ENCODE peak calls at places on chromosomes 7 and 10, in four cellular contexts. R is IMR-90, W is H1, M is H9. C is an unnamed sample.

GRCh38 chr10:101050206-101051069 is 11.4 kb upstream of the KAZALD1 start:
- DNase-seq in W (peak), M (peak), R (no peak), C (peak)

GRCh38 chr7:137169282-137169698 is 174.2 kb downstream of the PTN start:
- DNase-seq in R (peak), W (peak), M (peak), C (peak)

GRCh38 chr10:6211341-6212265 is 8.9 kb downstream of the PFKFB3 start:
- DNase-seq in W (peak), R (peak), M (peak), C (peak)

GRCh38 chr10:113890769-113891168 is 36.3 kb downstream of the NHLRC2 start:
- DNase-seq in W (no peak), M (no peak), R (no peak), C (peak)

GRCh38 chr7:26856481-26856880 is 7.9 kb downstream of the SKAP2 start:
- DNase-seq in M (no peak), R (peak), W (no peak), C (peak)

GRCh38 chr7:123662755-123663154 is 7.1 kb downstream of the LMOD2 start:
- DNase-seq in R (no peak), W (no peak), M (no peak), C (no peak)

GRCh38 chr7:107045195-107045960 is 873 bp downstream of the PRKAR2B start:
- DNase-seq in M (no peak), R (peak), W (no peak), C (peak)

GRCh38 chr10:110455440-110455839 is 42.3 kb upstream of the DUSP5 start:
- DNase-seq in M (no peak), R (no peak), W (no peak), C (no peak)

GRCh38 chr7:141043621-141044020 is 28.9 kb upstream of the MRPS33 start:
- DNase-seq in M (no peak), W (no peak), R (no peak), C (peak)

GRCh38 chr10:86363184-86363832 is 3.3 kb downstream of the GRID1 start:
- DNase-seq in W (peak), R (no peak), M (peak), C (peak)

GRCh38 chr10:97134202-97134601 is 51.6 kb downstream of the SLIT1 start:
- DNase-seq in R (no peak), W (no peak), M (no peak), C (peak)

GRCh38 chr7:134480730-134481129 is 21.8 kb upstream of the AKR1B1 start:
- DNase-seq in R (peak), M (peak), W (no peak), C (peak)

GRCh38 chr7:73992104-73992562 is 35.8 kb upstream of the ELN start:
- DNase-seq in W (no peak), R (peak), M (no peak), C (no peak)

GRCh38 chr7:94654764-94655561 is 970 bp downstream of the SGCE start:
- DNase-seq in M (peak), W (peak), R (peak), C (peak)

GRCh38 chr10:69721690-69722310 is 79.9 kb upstream of the COL13A1 start:
- DNase-seq in M (no peak), W (no peak), R (peak), C (peak)

GRCh38 chr7:140219672-140220520 is 43.1 kb upstream of the KDM7A start:
- DNase-seq in W (no peak), M (no peak), R (no peak), C (no peak)

GRCh38 chr10:110432814-110433565 is 64.7 kb upstream of the DUSP5 start:
- DNase-seq in W (no peak), M (no peak), R (no peak), C (no peak)

GRCh38 chr7:100516135-100516812 is 22.7 kb upstream of the AGFG2 start:
- DNase-seq in M (no peak), W (no peak), R (peak), C (peak)

GRCh38 chr7:39386718-39387117 is 179.5 kb upstream of the YAE1 start:
- DNase-seq in M (peak), R (no peak), W (no peak), C (peak)

GRCh38 chr10:44379907-44380306 is 5.0 kb downstream of the CXCL12 start:
- DNase-seq in W (no peak), M (no peak), R (no peak), C (no peak)

GRCh38 chr7:24668922-24669635 is 88.2 kb downstream of the GSDME start:
- DNase-seq in W (no peak), R (peak), M (no peak), C (no peak)

GRCh38 chr10:85832988-85833387 is 533.6 kb downstream of the GRID1 start:
- DNase-seq in M (no peak), R (no peak), W (no peak), C (no peak)

GRCh38 chr7:95871078-95871848 is 98.9 kb downstream of the DYNC1I1 start:
- DNase-seq in M (peak), R (peak), W (peak), C (peak)

GRCh38 chr7:47376991-47377590 is 204.8 kb downstream of the TNS3 start:
- DNase-seq in W (no peak), R (no peak), M (no peak), C (no peak)

GRCh38 chr7:92808635-92809034 is 27.7 kb downstream of the CDK6 start:
- DNase-seq in R (no peak), W (no peak), M (no peak), C (no peak)

GRCh38 chr10:112832361-112832878 is 117.6 kb upstream of the TCF7L2 start:
- DNase-seq in R (peak), M (peak), W (peak), C (peak)

GRCh38 chr10:48520594-48520993 is 84.3 kb downstream of the ARHGAP22 start:
- DNase-seq in M (no peak), R (no peak), W (no peak), C (no peak)

GRCh38 chr7:19508124-19508523 is 200.7 kb downstream of the POLR1F start:
- DNase-seq in M (no peak), R (no peak), W (no peak), C (no peak)

GRCh38 chr10:93077860-93078337 is 4.2 kb downstream of the CYP26A1 start:
- DNase-seq in M (no peak), W (no peak), R (no peak), C (peak)

GRCh38 chr10:33485276-33485675 is 150.8 kb upstream of the NRP1 start:
- DNase-seq in M (no peak), W (no peak), R (no peak), C (peak)

GRCh38 chr7:149209518-149210269 is 14.3 kb downstream of the ZNF282 start:
- DNase-seq in W (peak), R (peak), M (peak), C (peak)

GRCh38 chr7:42250411-42250810 is 13.4 kb upstream of the GLI3 start:
- DNase-seq in R (no peak), M (no peak), W (no peak), C (no peak)

GRCh38 chr10:45593938-45594275 is 78.7 kb downstream of the ZFAND4 start:
- DNase-seq in R (no peak), M (no peak), W (no peak), C (no peak)

GRCh38 chr10:118910702-118911101 is 118.8 kb upstream of the NANOS1 start:
- DNase-seq in W (no peak), M (no peak), R (no peak), C (no peak)

GRCh38 chr7:86943447-86943846 is 116.0 kb downstream of the ELAPOR2 start:
- DNase-seq in M (no peak), W (no peak), R (no peak), C (no peak)

GRCh38 chr10:96442017-96442643 is 71.6 kb downstream of the TLL2 start:
- DNase-seq in R (no peak), W (no peak), M (no peak), C (no peak)

GRCh38 chr7:141158562-141158961 is 84.7 kb downstream of the TMEM178B start:
- DNase-seq in M (peak), R (peak), W (no peak), C (peak)

GRCh38 chr7:105647591-105647990 is 66.3 kb upstream of the EFCAB10 start:
- DNase-seq in M (no peak), R (no peak), W (no peak), C (no peak)
- H4K5ac ChIP-seq in M (no peak), R (no peak), W (no peak), C (no peak)

DNA sequence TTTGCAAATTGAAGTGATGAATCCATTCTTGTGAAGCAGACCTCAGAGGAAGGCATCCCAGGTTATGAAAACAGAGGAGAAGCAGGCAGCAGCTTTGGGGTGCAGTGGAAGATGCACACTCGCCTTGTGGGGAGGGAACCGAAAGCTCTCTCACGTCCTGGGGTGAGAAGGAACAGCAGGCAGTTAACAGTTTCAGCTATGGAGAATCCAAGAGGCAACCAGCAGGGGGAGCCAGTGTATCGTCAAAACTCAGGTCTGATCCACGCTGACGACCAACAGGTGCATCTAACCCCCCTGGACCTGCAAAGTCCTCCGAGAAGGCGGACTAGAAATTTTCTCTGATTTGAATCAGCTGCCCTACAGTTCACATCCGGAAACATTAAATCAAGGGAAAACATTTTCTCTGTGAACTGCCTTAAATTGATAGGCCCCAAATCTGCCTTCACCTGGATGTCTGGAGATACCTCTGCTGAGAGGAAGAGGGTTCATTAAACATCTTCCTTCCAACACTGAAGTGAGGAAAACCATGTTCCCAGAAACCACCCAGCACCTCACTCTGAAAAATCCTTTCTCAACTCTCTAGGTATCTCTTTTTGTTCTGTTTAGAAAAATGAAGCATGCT is 139.0 kb upstream of the PFKP start:
- DNase-seq in M (peak), R (peak), W (peak), C (peak)
- H4K5ac ChIP-seq in M (no peak), R (no peak), W (no peak), C (no peak)

GRCh38 chr10:90591629-90592028 is 266.2 kb downstream of the HTR7 start:
- DNase-seq in M (no peak), R (no peak), W (no peak), C (no peak)

GRCh38 chr10:90589825-90590224 is 268.0 kb downstream of the HTR7 start:
- DNase-seq in R (no peak), W (no peak), M (no peak), C (no peak)

GRCh38 chr10:90587561-90587960 is 270.3 kb downstream of the HTR7 start:
- DNase-seq in R (no peak), M (no peak), W (no peak), C (no peak)

GRCh38 chr10:90587081-90587491 is 270.8 kb downstream of the HTR7 start:
- DNase-seq in W (no peak), M (no peak), R (peak), C (no peak)

GRCh38 chr10:90588222-90588621 is 269.6 kb downstream of the HTR7 start:
- DNase-seq in W (no peak), R (no peak), M (no peak), C (no peak)
- H4K5ac ChIP-seq in W (no peak), R (no peak), M (no peak), C (no peak)

DNA sequence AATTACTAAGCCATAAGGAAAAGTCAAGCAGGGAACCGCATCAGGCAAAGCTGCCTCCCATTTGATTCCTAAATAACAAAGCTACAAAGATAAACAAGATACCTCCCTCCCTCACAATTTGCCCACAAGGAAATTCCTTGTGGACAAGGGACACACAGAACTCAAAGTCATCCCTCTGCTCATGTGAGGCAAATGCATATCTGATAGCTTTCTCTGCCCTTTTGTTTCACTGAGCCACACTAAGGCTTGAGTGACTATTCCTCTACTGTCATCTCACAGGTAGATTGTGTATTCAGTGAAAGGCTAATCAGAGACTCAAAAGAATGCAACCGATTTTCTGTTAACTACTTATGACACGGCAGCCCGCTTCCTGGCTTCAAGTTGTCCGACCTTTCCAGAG is 59.1 kb downstream of the VIM start:
- DNase-seq in R (no peak), M (no peak), W (no peak), C (peak)
- H4K5ac ChIP-seq in R (no peak), M (no peak), W (no peak), C (no peak)

DNA sequence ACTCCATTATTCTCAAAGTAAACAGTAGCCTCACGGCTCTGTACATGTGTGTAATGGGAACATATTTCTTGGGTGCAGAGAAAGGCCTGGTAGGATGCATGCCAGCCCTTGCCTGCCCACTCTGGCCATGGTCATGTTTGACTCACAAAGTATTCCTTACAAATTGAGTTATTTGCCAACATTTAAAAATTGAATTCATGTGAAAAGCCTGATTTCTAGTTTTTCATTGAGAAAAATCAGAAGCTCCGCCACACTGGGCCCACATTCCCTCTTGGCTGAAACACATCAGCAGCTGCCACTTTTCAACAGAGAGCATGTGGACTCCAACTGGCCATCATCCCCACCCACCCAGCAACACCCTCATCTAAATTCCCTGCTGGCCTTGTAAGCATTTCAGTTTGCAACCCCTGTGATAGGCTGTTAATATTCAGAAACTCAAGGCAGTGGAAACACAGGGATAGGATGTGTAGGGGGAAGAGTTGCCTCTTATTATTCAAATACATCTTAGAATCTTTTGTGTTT is 40.9 kb downstream of the CDH23 start:
- DNase-seq in R (no peak), W (no peak), M (no peak), C (no peak)
- H4K5ac ChIP-seq in R (no peak), W (no peak), M (no peak), C (no peak)

GRCh38 chr7:11605749-11606148 is 226.2 kb downstream of the THSD7A start:
- DNase-seq in R (no peak), M (no peak), W (no peak), C (no peak)

GRCh38 chr7:11612737-11613136 is 219.3 kb downstream of the THSD7A start:
- DNase-seq in R (no peak), W (no peak), M (no peak), C (no peak)

GRCh38 chr7:11609071-11609470 is 222.9 kb downstream of the THSD7A start:
- DNase-seq in R (no peak), W (no peak), M (no peak), C (no peak)

GRCh38 chr7:11604505-11604904 is 227.5 kb downstream of the THSD7A start:
- DNase-seq in M (no peak), W (no peak), R (no peak), C (peak)

GRCh38 chr7:11607676-11608075 is 224.3 kb downstream of the THSD7A start:
- DNase-seq in R (no peak), W (no peak), M (no peak), C (no peak)
- H4K5ac ChIP-seq in R (no peak), W (no peak), M (no peak), C (no peak)

DNA sequence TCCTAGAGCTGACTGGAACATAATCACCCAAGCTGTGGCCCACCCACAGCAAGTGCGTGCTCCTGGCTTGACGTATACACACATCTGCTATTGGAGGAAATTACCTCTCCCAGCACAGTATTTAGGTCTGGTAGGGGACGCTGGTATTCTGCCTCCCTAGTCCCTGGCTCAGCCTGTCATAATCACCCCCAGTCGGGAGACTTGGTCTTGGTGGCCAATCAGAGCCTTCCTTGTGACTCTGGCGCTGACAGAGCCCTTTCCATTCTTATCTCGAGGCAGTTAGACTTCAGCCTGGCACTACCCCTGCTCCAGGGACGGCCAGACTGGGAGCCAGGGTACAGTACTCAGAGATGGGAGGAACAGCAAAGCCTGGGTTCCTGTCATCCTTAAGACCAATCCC is 14.3 kb upstream of the PRKAG2 start:
- DNase-seq in R (no peak), W (no peak), M (peak), C (no peak)
- H4K5ac ChIP-seq in R (no peak), W (no peak), M (no peak), C (no peak)

GRCh38 chr7:151710121-151710640 is 166.7 kb downstream of the PRKAG2 start:
- DNase-seq in M (no peak), R (no peak), W (no peak), C (no peak)
- H4K5ac ChIP-seq in M (no peak), R (no peak), W (no peak), C (no peak)

C was measured in mesendoderm.